ENCODE peak calls at places on chromosomes 7 and 10, in eight cellular contexts. Y, E, U, I, W, K, O and S are unnamed samples.
A peak's percentile ranks its signal among the peaks of the same experiment; 100 is the strongest.

GRCh38 chr7:20441886-20442505 is 111.3 kb downstream of the ITGB8 start:
- DNase-seq in Y (no peak), E (no peak), U (peak; percentile 3), I (no peak), W (peak; percentile 19), K (no peak), O (no peak), S (no peak)

GRCh38 chr10:47094636-47095035 is 183.4 kb downstream of the PTPN20 start:
- DNase-seq in Y (no peak), E (no peak), U (no peak), I (no peak), W (no peak), K (no peak), O (no peak), S (no peak)

GRCh38 chr10:118963963-118964362 is 65.6 kb upstream of the NANOS1 start:
- DNase-seq in Y (no peak), E (no peak), U (no peak), I (no peak), W (no peak), K (no peak), O (no peak), S (no peak)

GRCh38 chr7:155398944-155399343 is 59.0 kb upstream of the EN2 start:
- DNase-seq in Y (no peak), E (no peak), U (no peak), I (no peak), W (no peak), K (no peak), O (no peak), S (no peak)

GRCh38 chr7:114864278-114864677 is 57.6 kb upstream of the MDFIC start:
- DNase-seq in Y (no peak), E (no peak), U (peak; percentile 20), I (peak; percentile 33), W (no peak), K (no peak), O (no peak), S (no peak)

GRCh38 chr7:71148098-71148497 is 16.2 kb downstream of the GALNT17 start:
- DNase-seq in Y (no peak), E (no peak), U (no peak), I (no peak), W (no peak), K (no peak), O (no peak), S (no peak)

GRCh38 chr7:148607151-148607661 is 16.6 kb downstream of the C7orf33 start:
- DNase-seq in Y (no peak), E (no peak), U (no peak), I (no peak), W (no peak), K (no peak), O (no peak), S (no peak)

GRCh38 chr7:46784746-46785145 is 797.2 kb downstream of the TNS3 start:
- DNase-seq in Y (no peak), E (no peak), U (peak; percentile 90), I (peak; percentile 35), W (peak; percentile 91), K (no peak), O (peak; percentile 11), S (no peak)

GRCh38 chr7:42144253-42145002 is 92.6 kb downstream of the GLI3 start:
- DNase-seq in Y (no peak), E (no peak), U (peak; percentile 78), I (peak; percentile 63), W (no peak), K (no peak), O (no peak), S (no peak)

GRCh38 chr10:5530846-5531557 is 6.2 kb downstream of the CALML3 start:
- DNase-seq in Y (no peak), E (no peak), U (no peak), I (no peak), W (no peak), K (peak; percentile 1), O (no peak), S (no peak)

GRCh38 chr7:101125989-101126650 is 784 bp upstream of the SERPINE1 start:
- DNase-seq in Y (no peak), E (no peak), U (peak; percentile 89), I (no peak), W (peak; percentile 99), K (peak; percentile 40), O (no peak), S (peak; percentile 61)

GRCh38 chr7:100102950-100103840 is 1.8 kb downstream of the AP4M1 start:
- DNase-seq in Y (no peak), E (no peak), U (peak; percentile 99), I (peak; percentile 92), W (peak; percentile 79), K (no peak), O (no peak), S (no peak)

GRCh38 chr10:129945941-129946760 is 17.9 kb downstream of the EBF3 start:
- DNase-seq in Y (no peak), E (no peak), U (no peak), I (no peak), W (no peak), K (no peak), O (no peak), S (no peak)

GRCh38 chr7:33837356-33837851 is 67.9 kb upstream of the BMPER start:
- DNase-seq in Y (no peak), E (no peak), U (no peak), I (no peak), W (no peak), K (peak; percentile 5), O (no peak), S (no peak)

GRCh38 chr7:149172534-149172920 is 22.8 kb upstream of the ZNF282 start:
- DNase-seq in Y (no peak), E (no peak), U (no peak), I (no peak), W (no peak), K (no peak), O (no peak), S (no peak)

GRCh38 chr10:2166061-2166460 is 428.7 kb upstream of the ADARB2 start:
- DNase-seq in Y (no peak), E (no peak), U (no peak), I (no peak), W (no peak), K (no peak), O (no peak), S (no peak)

GRCh38 chr7:43462836-43463235 is 120.1 kb upstream of the STK17A start:
- DNase-seq in Y (no peak), E (no peak), U (no peak), I (no peak), W (no peak), K (no peak), O (no peak), S (no peak)

GRCh38 chr10:34723746-34724145 is 91.3 kb downstream of the PARD3 start:
- DNase-seq in Y (no peak), E (no peak), U (peak; percentile 82), I (peak; percentile 85), W (peak; percentile 44), K (peak; percentile 36), O (peak; percentile 33), S (no peak)

GRCh38 chr10:132788180-132788830 is 2.4 kb upstream of the NKX6-2 start:
- DNase-seq in Y (no peak), E (no peak), U (peak; percentile 10), I (peak; percentile 24), W (peak; percentile 25), K (peak; percentile 34), O (no peak), S (no peak)

GRCh38 chr7:147535619-147536200 is 1054.9 kb upstream of the C7orf33 start:
- DNase-seq in Y (no peak), E (no peak), U (peak; percentile 70), I (peak; percentile 26), W (no peak), K (no peak), O (no peak), S (no peak)

GRCh38 chr10:79025113-79025832 is 43.5 kb upstream of the ZMIZ1 start:
- DNase-seq in Y (no peak), E (no peak), U (no peak), I (no peak), W (no peak), K (no peak), O (no peak), S (no peak)

GRCh38 chr7:71829499-71829898 is 582.6 kb downstream of the CALN1 start:
- DNase-seq in Y (no peak), E (no peak), U (no peak), I (no peak), W (no peak), K (no peak), O (no peak), S (no peak)